ENCODE peak calls at places on chromosomes 13 and 19, in five cellular contexts. One of them, this sample, is unnamed.

GRCh38 chr13:60431108-60431700 is 34.2 kb downstream of the TDRD3 start:
- DNase-seq in GM04504: peak
- DNase-seq in ascending aorta: no peak
- DNase-seq in T-helper 22 cell: no peak
- DNase-seq in body of pancreas: no peak
- DNase-seq in this sample: no peak

GRCh38 chr13:66950666-66951065 is 279.5 kb downstream of the PCDH9 start:
- DNase-seq in GM04504: no peak
- DNase-seq in body of pancreas: no peak
- DNase-seq in T-helper 22 cell: no peak
- DNase-seq in ascending aorta: no peak
- DNase-seq in this sample: no peak

GRCh38 chr13:33910267-33910666 is 92.3 kb downstream of the RFC3 start:
- DNase-seq in T-helper 22 cell: no peak
- DNase-seq in ascending aorta: no peak
- DNase-seq in body of pancreas: no peak
- DNase-seq in GM04504: no peak
- DNase-seq in this sample: no peak

GRCh38 chr19:2617393-2618165 is 84.9 kb downstream of the GNG7 start:
- DNase-seq in GM04504: no peak
- DNase-seq in body of pancreas: no peak
- DNase-seq in T-helper 22 cell: no peak
- DNase-seq in ascending aorta: no peak
- DNase-seq in this sample: no peak

GRCh38 chr13:81051873-81052272 is 710.9 kb upstream of the SPRY2 start:
- DNase-seq in GM04504: no peak
- DNase-seq in T-helper 22 cell: no peak
- DNase-seq in ascending aorta: no peak
- DNase-seq in body of pancreas: no peak
- DNase-seq in this sample: no peak

GRCh38 chr13:110830800-110831371 is 84.0 kb downstream of the ANKRD10 start:
- DNase-seq in T-helper 22 cell: no peak
- DNase-seq in ascending aorta: no peak
- DNase-seq in GM04504: no peak
- DNase-seq in body of pancreas: no peak
- DNase-seq in this sample: no peak

GRCh38 chr19:23281663-23282276 is 31.6 kb upstream of the ZNF724 start:
- DNase-seq in body of pancreas: peak
- DNase-seq in ascending aorta: no peak
- DNase-seq in T-helper 22 cell: no peak
- DNase-seq in GM04504: no peak
- DNase-seq in this sample: no peak

GRCh38 chr19:14112051-14112808 is 5.3 kb downstream of the PRKACA start:
- DNase-seq in body of pancreas: no peak
- DNase-seq in GM04504: no peak
- DNase-seq in ascending aorta: no peak
- DNase-seq in T-helper 22 cell: no peak
- DNase-seq in this sample: no peak

GRCh38 chr19:32138416-32138815 is 207.0 kb upstream of the ZNF507 start:
- DNase-seq in body of pancreas: no peak
- DNase-seq in ascending aorta: no peak
- DNase-seq in T-helper 22 cell: no peak
- DNase-seq in GM04504: no peak
- DNase-seq in this sample: no peak

GRCh38 chr19:33290956-33291622 is 11.2 kb downstream of the CEBPA start:
- DNase-seq in GM04504: no peak
- DNase-seq in T-helper 22 cell: no peak
- DNase-seq in ascending aorta: no peak
- DNase-seq in body of pancreas: no peak
- DNase-seq in this sample: no peak

GRCh38 chr19:18223860-18224524 is 2.2 kb downstream of the PDE4C start:
- DNase-seq in body of pancreas: peak
- DNase-seq in GM04504: no peak
- DNase-seq in ascending aorta: no peak
- DNase-seq in T-helper 22 cell: no peak
- DNase-seq in this sample: no peak

GRCh38 chr19:4519521-4520277 is 1.4 kb upstream of the PLIN4 start:
- DNase-seq in ascending aorta: no peak
- DNase-seq in GM04504: no peak
- DNase-seq in T-helper 22 cell: no peak
- DNase-seq in body of pancreas: no peak
- DNase-seq in this sample: no peak

GRCh38 chr13:42110410-42111155 is 62.1 kb downstream of the DGKH start:
- DNase-seq in GM04504: peak
- DNase-seq in T-helper 22 cell: no peak
- DNase-seq in body of pancreas: no peak
- DNase-seq in ascending aorta: no peak
- DNase-seq in this sample: no peak

GRCh38 chr13:94617389-94618000 is 15.8 kb downstream of the GPR180 start:
- DNase-seq in body of pancreas: no peak
- DNase-seq in T-helper 22 cell: no peak
- DNase-seq in ascending aorta: no peak
- DNase-seq in GM04504: no peak
- DNase-seq in this sample: no peak

GRCh38 chr19:16234552-16235445 is 37.1 kb downstream of the AP1M1 start:
- DNase-seq in ascending aorta: no peak
- DNase-seq in body of pancreas: no peak
- DNase-seq in GM04504: no peak
- DNase-seq in T-helper 22 cell: no peak
- DNase-seq in this sample: no peak

GRCh38 chr19:5338661-5339469 is 1.7 kb downstream of the PTPRS start:
- DNase-seq in T-helper 22 cell: no peak
- DNase-seq in GM04504: no peak
- DNase-seq in body of pancreas: no peak
- DNase-seq in ascending aorta: no peak
- DNase-seq in this sample: no peak

GRCh38 chr19:33407716-33408115 is 34.2 kb downstream of the CEBPG start:
- DNase-seq in body of pancreas: no peak
- DNase-seq in ascending aorta: no peak
- DNase-seq in GM04504: no peak
- DNase-seq in T-helper 22 cell: no peak
- DNase-seq in this sample: no peak

GRCh38 chr13:76729690-76730089 is 156.5 kb downstream of the KCTD12 start:
- DNase-seq in GM04504: no peak
- DNase-seq in ascending aorta: no peak
- DNase-seq in body of pancreas: no peak
- DNase-seq in T-helper 22 cell: no peak
- DNase-seq in this sample: no peak

GRCh38 chr19:46601318-46602224 is at the start of gene CALM3:
- DNase-seq in T-helper 22 cell: no peak
- DNase-seq in body of pancreas: no peak
- DNase-seq in GM04504: no peak
- DNase-seq in ascending aorta: peak
- DNase-seq in this sample: no peak

GRCh38 chr19:45442927-45443461 is 19.3 kb upstream of the ERCC1 start:
- DNase-seq in T-helper 22 cell: peak
- DNase-seq in GM04504: no peak
- DNase-seq in ascending aorta: peak
- DNase-seq in body of pancreas: no peak
- DNase-seq in this sample: no peak

GRCh38 chr19:33552191-33552927 is 30.8 kb upstream of the PEPD start:
- DNase-seq in body of pancreas: no peak
- DNase-seq in GM04504: no peak
- DNase-seq in T-helper 22 cell: no peak
- DNase-seq in ascending aorta: no peak
- DNase-seq in this sample: no peak

GRCh38 chr13:51928231-51928630 is 66.5 kb downstream of the CCDC70 start:
- DNase-seq in body of pancreas: no peak
- DNase-seq in ascending aorta: no peak
- DNase-seq in T-helper 22 cell: no peak
- DNase-seq in GM04504: no peak
- DNase-seq in this sample: no peak

GRCh38 chr13:85879014-85879413 is 79.8 kb upstream of the SLITRK6 start:
- DNase-seq in GM04504: no peak
- DNase-seq in ascending aorta: no peak
- DNase-seq in body of pancreas: no peak
- DNase-seq in T-helper 22 cell: no peak
- DNase-seq in this sample: no peak

GRCh38 chr13:102597029-102598015 is 536 bp downstream of the TPP2 start:
- DNase-seq in T-helper 22 cell: no peak
- DNase-seq in GM04504: no peak
- DNase-seq in body of pancreas: peak
- DNase-seq in ascending aorta: peak
- DNase-seq in this sample: no peak

GRCh38 chr13:111474136-111475002 is 153.9 kb downstream of the TEX29 start:
- DNase-seq in GM04504: peak
- DNase-seq in body of pancreas: peak
- DNase-seq in T-helper 22 cell: no peak
- DNase-seq in ascending aorta: no peak
- DNase-seq in this sample: no peak

GRCh38 chr19:58510084-58510862 is 1.5 kb downstream of the SLC27A5 start:
- DNase-seq in ascending aorta: no peak
- DNase-seq in GM04504: no peak
- DNase-seq in body of pancreas: no peak
- DNase-seq in T-helper 22 cell: no peak
- DNase-seq in this sample: no peak

GRCh38 chr13:27008733-27009132 is 162.9 kb downstream of the USP12 start:
- DNase-seq in T-helper 22 cell: no peak
- DNase-seq in body of pancreas: no peak
- DNase-seq in ascending aorta: no peak
- DNase-seq in GM04504: no peak
- DNase-seq in this sample: no peak

GRCh38 chr13:44244288-44244687 is 129.3 kb upstream of the SERP2 start:
- DNase-seq in ascending aorta: no peak
- DNase-seq in T-helper 22 cell: no peak
- DNase-seq in GM04504: no peak
- DNase-seq in body of pancreas: no peak
- DNase-seq in this sample: no peak

GRCh38 chr13:112161441-112162301 is 94.7 kb downstream of the SOX1 start:
- DNase-seq in GM04504: no peak
- DNase-seq in ascending aorta: no peak
- DNase-seq in body of pancreas: no peak
- DNase-seq in T-helper 22 cell: no peak
- DNase-seq in this sample: no peak

GRCh38 chr13:73096173-73097117 is 37.6 kb downstream of the KLF5 start:
- DNase-seq in GM04504: no peak
- DNase-seq in body of pancreas: no peak
- DNase-seq in ascending aorta: no peak
- DNase-seq in T-helper 22 cell: no peak
- DNase-seq in this sample: no peak

GRCh38 chr19:29855087-29855486 is 43.3 kb downstream of the CCNE1 start:
- DNase-seq in T-helper 22 cell: no peak
- DNase-seq in GM04504: no peak
- DNase-seq in ascending aorta: no peak
- DNase-seq in body of pancreas: no peak
- DNase-seq in this sample: no peak

GRCh38 chr13:52725302-52725701 is 14.3 kb downstream of the CNMD start:
- DNase-seq in GM04504: no peak
- DNase-seq in T-helper 22 cell: no peak
- DNase-seq in body of pancreas: no peak
- DNase-seq in ascending aorta: no peak
- DNase-seq in this sample: no peak

GRCh38 chr13:41622545-41623429 is 165.4 kb downstream of the RGCC start:
- DNase-seq in GM04504: peak
- DNase-seq in body of pancreas: no peak
- DNase-seq in ascending aorta: peak
- DNase-seq in T-helper 22 cell: no peak
- DNase-seq in this sample: no peak

GRCh38 chr13:98761126-98761978 is 8.9 kb upstream of the SLC15A1 start:
- DNase-seq in ascending aorta: no peak
- DNase-seq in body of pancreas: peak
- DNase-seq in GM04504: peak
- DNase-seq in T-helper 22 cell: no peak
- DNase-seq in this sample: no peak

GRCh38 chr19:50046649-50047503 is 21.1 kb downstream of the ZNF473 start:
- DNase-seq in GM04504: no peak
- DNase-seq in T-helper 22 cell: peak
- DNase-seq in ascending aorta: no peak
- DNase-seq in body of pancreas: peak
- DNase-seq in this sample: peak

GRCh38 chr19:18167975-18168645 is 5.5 kb upstream of the IFI30 start:
- DNase-seq in T-helper 22 cell: no peak
- DNase-seq in GM04504: no peak
- DNase-seq in body of pancreas: peak
- DNase-seq in ascending aorta: no peak
- DNase-seq in this sample: peak

GRCh38 chr19:41225238-41226052 is 6.4 kb downstream of the AXL start:
- DNase-seq in T-helper 22 cell: no peak
- DNase-seq in GM04504: peak
- DNase-seq in ascending aorta: peak
- DNase-seq in body of pancreas: peak
- DNase-seq in this sample: no peak

This sample was measured in T-helper 17 cell.